ENCODE peak calls at places on chromosomes 16 and 17, in four cellular contexts. One of them, this sample, is unnamed.

GRCh38 chr16:54712866-54713265 is 217.8 kb upstream of the IRX5 start:
- DNase-seq in HepG2: no peak
- DNase-seq in HCT116: no peak
- DNase-seq in H1: no peak
- DNase-seq in this sample: no peak

GRCh38 chr16:15538484-15538883 is 104.1 kb downstream of the BMERB1 start:
- DNase-seq in HepG2: no peak
- DNase-seq in HCT116: no peak
- DNase-seq in H1: no peak
- DNase-seq in this sample: no peak

GRCh38 chr17:76074390-76075363 is at the start of gene GALR2:
- DNase-seq in HepG2: no peak
- DNase-seq in HCT116: no peak
- DNase-seq in H1: no peak
- DNase-seq in this sample: no peak

GRCh38 chr16:69338557-69339288 is 641 bp downstream of the COG8 start:
- DNase-seq in HepG2: no peak
- DNase-seq in HCT116: no peak
- DNase-seq in H1: no peak
- DNase-seq in this sample: no peak

GRCh38 chr16:49465661-49466528 is 92.3 kb downstream of the C16orf78 start:
- DNase-seq in HepG2: no peak
- DNase-seq in HCT116: no peak
- DNase-seq in H1: no peak
- DNase-seq in this sample: no peak

GRCh38 chr16:12578001-12578400 is 225.7 kb downstream of the CPPED1 start:
- DNase-seq in HepG2: no peak
- DNase-seq in HCT116: no peak
- DNase-seq in H1: no peak
- DNase-seq in this sample: no peak

GRCh38 chr17:76383645-76384221 is 676 bp upstream of the SPHK1 start:
- DNase-seq in HepG2: peak; percentile 63
- DNase-seq in HCT116: no peak
- DNase-seq in H1: no peak
- DNase-seq in this sample: peak; percentile 60

GRCh38 chr16:86080131-86080875 is 181.3 kb downstream of the IRF8 start:
- DNase-seq in HepG2: no peak
- DNase-seq in HCT116: no peak
- DNase-seq in H1: no peak
- DNase-seq in this sample: no peak

GRCh38 chr17:27216836-27217235 is 77.1 kb upstream of the WSB1 start:
- DNase-seq in HepG2: no peak
- DNase-seq in HCT116: no peak
- DNase-seq in H1: no peak
- DNase-seq in this sample: no peak

GRCh38 chr16:677306-678190 is 2.1 kb downstream of the RHBDL1 start:
- DNase-seq in HepG2: no peak
- DNase-seq in HCT116: no peak
- DNase-seq in H1: no peak
- DNase-seq in this sample: no peak

GRCh38 chr16:70746040-70746707 is 54.8 kb downstream of the VAC14 start:
- DNase-seq in HepG2: peak; percentile 92
- DNase-seq in HCT116: peak; percentile 51
- DNase-seq in H1: no peak
- DNase-seq in this sample: peak; percentile 22

GRCh38 chr17:29148257-29148789 is 31.9 kb downstream of the MYO18A start:
- DNase-seq in HepG2: no peak
- DNase-seq in HCT116: no peak
- DNase-seq in H1: no peak
- DNase-seq in this sample: no peak

DNA sequence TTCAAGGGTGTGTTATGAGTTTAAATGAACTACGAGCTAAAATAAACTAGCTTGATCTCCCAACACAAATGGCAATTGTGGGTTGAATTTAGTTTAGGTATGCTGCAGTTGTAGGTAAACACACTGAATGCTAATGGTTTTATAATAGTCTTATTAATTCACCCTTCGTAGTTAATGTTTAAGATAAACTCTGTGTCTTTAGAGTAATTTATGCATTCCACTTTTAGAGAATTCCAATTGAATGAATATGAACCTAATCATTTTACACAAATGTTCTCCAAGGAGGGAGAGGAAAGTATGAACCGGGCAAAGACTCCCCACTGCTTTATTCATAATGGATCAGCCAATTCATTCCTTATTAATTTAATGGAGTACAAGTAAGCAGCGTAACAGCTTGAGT is 375.9 kb upstream of the DYNLRB2 start:
- DNase-seq in HepG2: no peak
- DNase-seq in HCT116: no peak
- DNase-seq in H1: no peak
- DNase-seq in this sample: no peak
- TF ChIP-seq FOSL1 in HepG2: no peak
- TF ChIP-seq FOSL1 in HCT116: no peak
- TF ChIP-seq FOSL1 in H1: no peak
- TF ChIP-seq FOSL1 in this sample: no peak

GRCh38 chr16:82835487-82836160 is 208.9 kb downstream of the CDH13 start:
- DNase-seq in HepG2: no peak
- DNase-seq in HCT116: no peak
- DNase-seq in H1: no peak
- DNase-seq in this sample: no peak

GRCh38 chr16:82830944-82831343 is 204.2 kb downstream of the CDH13 start:
- DNase-seq in HepG2: no peak
- DNase-seq in HCT116: no peak
- DNase-seq in H1: no peak
- DNase-seq in this sample: no peak

GRCh38 chr16:82834156-82834758 is 207.5 kb downstream of the CDH13 start:
- DNase-seq in HepG2: no peak
- DNase-seq in HCT116: no peak
- DNase-seq in H1: no peak
- DNase-seq in this sample: no peak

DNA sequence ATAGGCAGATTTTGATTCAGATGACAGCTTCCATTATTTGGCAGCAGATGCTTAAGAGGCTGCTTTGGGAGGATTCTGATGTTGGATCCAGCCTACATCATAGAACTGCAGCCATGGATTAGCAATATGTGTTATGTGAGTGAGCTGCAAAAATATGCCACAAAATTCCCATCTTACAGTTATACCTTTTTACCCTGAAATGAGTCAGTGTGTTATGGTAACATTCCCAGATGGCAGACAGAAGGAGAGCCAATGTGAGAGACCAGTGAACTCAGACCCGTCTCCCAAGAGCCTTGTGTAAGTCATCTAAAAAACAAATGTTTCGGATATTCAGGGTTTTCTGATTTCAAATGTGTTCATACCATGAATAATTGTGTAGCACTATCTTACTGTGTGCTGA is 206.1 kb downstream of the CDH13 start:
- DNase-seq in HepG2: no peak
- DNase-seq in HCT116: no peak
- DNase-seq in H1: no peak
- DNase-seq in this sample: no peak
- TF ChIP-seq FOSL1 in HepG2: no peak
- TF ChIP-seq FOSL1 in HCT116: no peak
- TF ChIP-seq FOSL1 in H1: no peak
- TF ChIP-seq FOSL1 in this sample: no peak

GRCh38 chr17:1168537-1169234 is 11.1 kb downstream of the ABR start:
- DNase-seq in HepG2: no peak
- DNase-seq in HCT116: no peak
- DNase-seq in H1: no peak
- DNase-seq in this sample: no peak
- TF ChIP-seq FOSL1 in HepG2: no peak
- TF ChIP-seq FOSL1 in HCT116: no peak
- TF ChIP-seq FOSL1 in H1: no peak
- TF ChIP-seq FOSL1 in this sample: no peak

DNA sequence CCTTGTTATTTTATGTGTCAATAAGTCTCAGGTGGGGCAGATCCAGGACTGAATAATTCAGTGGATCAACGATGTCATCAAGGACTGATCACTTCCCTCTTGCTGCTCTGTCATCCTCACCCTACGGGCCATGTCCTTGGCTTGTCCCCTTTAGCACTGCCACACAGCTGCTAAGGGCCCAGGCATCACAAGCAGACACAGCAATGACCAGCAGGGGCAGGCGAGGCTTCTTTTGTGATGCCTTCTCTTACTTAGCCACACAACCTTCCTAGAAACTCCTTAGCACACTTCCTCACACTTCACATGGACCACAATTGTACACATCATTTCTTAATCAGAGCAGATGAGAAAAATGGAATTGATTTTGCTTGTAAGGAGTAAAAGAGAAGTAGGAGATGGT is 356.3 kb upstream of the SOX9 start:
- DNase-seq in HepG2: peak; percentile 25
- DNase-seq in HCT116: peak; percentile 62
- DNase-seq in H1: peak; percentile 15
- DNase-seq in this sample: no peak
- TF ChIP-seq FOSL1 in HepG2: no peak
- TF ChIP-seq FOSL1 in HCT116: no peak
- TF ChIP-seq FOSL1 in H1: no peak
- TF ChIP-seq FOSL1 in this sample: no peak

This sample was measured in K562.